ENCODE peak calls at places on chromosomes 12 and 14, in seven cellular contexts. X, P, W, M, B, L and C are unnamed samples. For H3K4me1, the result is how much of the 10 kb centered on the place peaks cover.

GRCh38 chr12:89160716-89161123 is 191.6 kb downstream of the DUSP6 start:
- DNase-seq in X (peak), P (no peak), W (no peak), M (peak), B (peak), L (peak), C (peak)

GRCh38 chr14:90805662-90806548 is 10.3 kb downstream of the TTC7B start:
- DNase-seq in X (no peak), P (no peak), W (no peak), M (no peak), B (peak), L (no peak), C (no peak)

GRCh38 chr12:54526800-54527630 is 22.4 kb upstream of the PDE1B start:
- DNase-seq in X (no peak), P (no peak), W (peak), M (no peak), B (peak), L (peak), C (no peak)

GRCh38 chr14:100911665-100912316 is 8.3 kb upstream of the RTL1 start:
- DNase-seq in X (no peak), P (no peak), W (no peak), M (no peak), B (no peak), L (no peak), C (no peak)

GRCh38 chr14:56962431-56962830 is 152.2 kb upstream of the OTX2 start:
- DNase-seq in X (no peak), P (no peak), W (no peak), M (no peak), B (no peak), L (no peak), C (no peak)

GRCh38 chr12:47348206-47348605 is 268.4 kb upstream of the AMIGO2 start:
- DNase-seq in X (no peak), P (no peak), W (no peak), M (no peak), B (no peak), L (no peak), C (no peak)

GRCh38 chr12:125983784-125984510 is 918.7 kb downstream of the AACS start:
- DNase-seq in X (peak), P (no peak), W (no peak), M (no peak), B (no peak), L (no peak), C (no peak)

GRCh38 chr12:6539276-6540134 is 5.2 kb downstream of the GAPDH start:
- DNase-seq in X (peak), P (no peak), W (peak), M (no peak), B (no peak), L (peak), C (no peak)

GRCh38 chr12:100857971-100858370 is 63.4 kb downstream of the ANO4 start:
- DNase-seq in X (no peak), P (no peak), W (no peak), M (no peak), B (no peak), L (no peak), C (no peak)

GRCh38 chr14:53838374-53838773 is 118.3 kb downstream of the BMP4 start:
- DNase-seq in X (no peak), P (no peak), W (no peak), M (no peak), B (no peak), L (no peak), C (no peak)

GRCh38 chr14:79896009-79896408 is 315.3 kb downstream of the DIO2 start:
- DNase-seq in X (no peak), P (no peak), W (no peak), M (no peak), B (no peak), L (no peak), C (no peak)

GRCh38 chr14:45044638-45045037 is 39.3 kb upstream of the PRPF39 start:
- DNase-seq in X (no peak), P (no peak), W (no peak), M (no peak), B (no peak), L (no peak), C (no peak)

GRCh38 chr14:91267965-91268437 is 23.5 kb upstream of the GPR68 start:
- DNase-seq in X (no peak), P (no peak), W (no peak), M (no peak), B (no peak), L (no peak), C (no peak)

GRCh38 chr12:92784795-92785562 is 82.2 kb downstream of the PLEKHG7 start:
- DNase-seq in X (peak), P (no peak), W (peak), M (no peak), B (no peak), L (peak), C (no peak)

GRCh38 chr12:93186131-93186530 is 191.6 kb upstream of the NUDT4 start:
- DNase-seq in X (no peak), P (no peak), W (no peak), M (no peak), B (no peak), L (no peak), C (no peak)

GRCh38 chr12:106433055-106433454 is 75.5 kb downstream of the POLR3B start:
- DNase-seq in X (no peak), P (no peak), W (no peak), M (no peak), B (no peak), L (no peak), C (no peak)

GRCh38 chr12:75635606-75636444 is 124.4 kb upstream of the KRR1 start:
- DNase-seq in X (no peak), P (no peak), W (no peak), M (no peak), B (no peak), L (no peak), C (no peak)

GRCh38 chr12:56530390-56531055 is 8.9 kb downstream of the RBMS2 start:
- DNase-seq in X (no peak), P (no peak), W (no peak), M (no peak), B (no peak), L (no peak), C (no peak)

GRCh38 chr14:46840971-46841729 is 189.6 kb upstream of the RPL10L start:
- DNase-seq in X (no peak), P (no peak), W (no peak), M (no peak), B (no peak), L (no peak), C (no peak)

GRCh38 chr14:84891414-84891813 is 638.5 kb upstream of the FLRT2 start:
- DNase-seq in X (no peak), P (no peak), W (no peak), M (no peak), B (no peak), L (no peak), C (no peak)

GRCh38 chr12:81077686-81078441 is at the start of gene ACSS3:
- DNase-seq in X (peak), P (peak), W (no peak), M (peak), B (peak), L (peak), C (no peak)

DNA sequence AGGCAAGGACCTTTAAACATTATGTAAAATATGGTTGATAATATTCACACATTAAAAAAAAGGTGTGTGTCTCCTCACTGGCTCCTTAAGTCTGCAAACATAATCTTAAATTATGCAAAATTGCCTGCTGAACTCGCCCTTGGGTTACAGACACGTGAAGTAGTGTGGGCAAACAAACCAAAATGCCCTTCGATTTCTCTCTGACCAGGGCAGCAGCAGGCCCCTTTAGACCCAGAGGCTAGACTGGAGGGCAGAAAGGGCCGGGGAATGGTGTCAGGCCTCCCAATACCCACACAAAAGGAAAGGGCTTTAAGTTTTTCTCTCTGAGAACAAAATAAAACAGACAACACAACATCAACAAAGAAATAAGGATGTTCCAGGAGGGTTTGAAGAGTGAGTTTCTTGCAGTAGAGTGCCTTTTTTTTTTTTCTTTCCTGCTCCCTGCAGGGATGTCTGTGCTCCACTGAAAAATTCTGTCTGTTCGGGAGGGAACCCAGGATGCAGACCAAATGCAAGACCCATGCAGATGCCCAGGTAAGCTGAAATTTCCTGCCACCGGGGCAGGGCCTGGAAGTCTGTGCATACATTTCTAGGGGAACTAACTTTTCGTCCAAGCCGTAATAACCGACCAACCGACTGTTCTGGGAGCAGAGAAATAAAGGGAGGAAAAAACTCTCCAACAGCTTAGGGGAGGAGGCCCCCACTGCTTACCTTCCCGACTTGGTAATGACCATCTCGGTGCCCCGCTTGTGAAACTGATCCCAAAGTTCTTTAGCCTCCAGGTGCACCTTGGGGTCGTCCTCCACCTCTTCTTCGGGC is 1.7 kb downstream of the TBX3 start:
- DNase-seq in X (no peak), P (no peak), W (no peak), M (no peak), B (no peak), L (no peak), C (no peak)
- TF ChIP-seq CTCF in X (no peak), P (no peak), W (no peak), M (no peak), B (no peak), L (no peak), C (no peak)

DNA sequence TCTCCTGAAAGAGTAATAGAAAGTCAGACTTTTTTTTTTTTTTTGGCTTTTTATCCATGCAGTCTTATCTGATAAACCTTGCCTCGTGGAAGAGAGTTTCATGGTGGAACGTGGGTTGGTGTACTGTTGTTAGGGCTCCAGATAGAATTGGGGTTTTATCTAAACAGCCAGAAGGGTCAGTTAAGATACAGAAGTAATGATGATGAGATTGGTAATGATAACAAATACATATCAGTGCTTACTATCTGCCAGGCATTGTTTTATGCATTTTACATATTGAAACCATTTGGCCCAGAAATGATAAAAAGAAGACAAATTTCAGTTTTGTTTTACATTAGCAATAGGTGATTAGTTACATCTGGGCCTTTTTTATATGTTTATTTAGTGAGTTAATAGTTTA is 372.8 kb upstream of the PRICKLE1 start:
- DNase-seq in X (peak), P (no peak), W (no peak), M (no peak), B (no peak), L (no peak), C (no peak)
- H3K4me1 ChIP-seq in X (under half), P (under half), W (under half), M (under half), B (under half), L (under half), C (under half)

GRCh38 chr14:38122241-38122640 is 85.5 kb upstream of the SSTR1 start:
- DNase-seq in X (no peak), P (no peak), W (no peak), M (no peak), B (no peak), L (no peak), C (no peak)

GRCh38 chr14:38120109-38120508 is 87.6 kb upstream of the SSTR1 start:
- DNase-seq in X (no peak), P (no peak), W (no peak), M (no peak), B (no peak), L (no peak), C (no peak)

GRCh38 chr14:38121280-38121679 is 86.4 kb upstream of the SSTR1 start:
- DNase-seq in X (no peak), P (no peak), W (peak), M (no peak), B (no peak), L (no peak), C (no peak)

GRCh38 chr14:38113546-38113945 is 94.2 kb upstream of the SSTR1 start:
- DNase-seq in X (no peak), P (no peak), W (no peak), M (no peak), B (no peak), L (no peak), C (no peak)

DNA sequence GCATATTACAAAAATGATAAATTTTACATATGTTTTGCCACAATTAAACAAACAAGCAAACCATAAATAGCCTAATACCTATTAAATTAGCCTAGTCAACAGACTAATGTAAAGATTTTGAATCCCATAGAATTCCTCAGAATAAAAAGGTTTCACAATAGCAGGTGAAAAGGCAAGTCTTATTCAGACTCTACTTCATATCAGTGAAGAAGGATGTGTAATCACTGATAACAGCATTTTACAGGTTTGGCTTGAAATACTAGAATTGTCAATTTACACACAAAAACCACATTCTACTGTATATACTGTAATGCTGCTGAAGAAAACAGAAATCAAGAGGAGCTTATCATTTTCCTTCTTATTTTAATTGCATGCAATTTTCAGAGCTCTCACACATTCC is 90.8 kb upstream of the SSTR1 start:
- DNase-seq in X (no peak), P (no peak), W (no peak), M (no peak), B (no peak), L (no peak), C (no peak)
- TF ChIP-seq CTCF in X (no peak), P (no peak), W (no peak), M (no peak), B (no peak), L (no peak), C (no peak)

GRCh38 chr12:57755454-57756372 is 810 bp downstream of the MARCHF9 start:
- DNase-seq in X (peak), P (no peak), W (peak), M (peak), B (no peak), L (peak), C (peak)

GRCh38 chr12:57753938-57754337 is 965 bp upstream of the MARCHF9 start:
- DNase-seq in X (no peak), P (no peak), W (no peak), M (no peak), B (no peak), L (no peak), C (no peak)

GRCh38 chr12:57755194-57755453 is 221 bp downstream of the MARCHF9 start:
- DNase-seq in X (no peak), P (no peak), W (no peak), M (peak), B (no peak), L (no peak), C (no peak)

GRCh38 chr12:57752668-57753000 is 524 bp upstream of the CDK4 start:
- DNase-seq in X (no peak), P (no peak), W (no peak), M (no peak), B (no peak), L (no peak), C (no peak)

DNA sequence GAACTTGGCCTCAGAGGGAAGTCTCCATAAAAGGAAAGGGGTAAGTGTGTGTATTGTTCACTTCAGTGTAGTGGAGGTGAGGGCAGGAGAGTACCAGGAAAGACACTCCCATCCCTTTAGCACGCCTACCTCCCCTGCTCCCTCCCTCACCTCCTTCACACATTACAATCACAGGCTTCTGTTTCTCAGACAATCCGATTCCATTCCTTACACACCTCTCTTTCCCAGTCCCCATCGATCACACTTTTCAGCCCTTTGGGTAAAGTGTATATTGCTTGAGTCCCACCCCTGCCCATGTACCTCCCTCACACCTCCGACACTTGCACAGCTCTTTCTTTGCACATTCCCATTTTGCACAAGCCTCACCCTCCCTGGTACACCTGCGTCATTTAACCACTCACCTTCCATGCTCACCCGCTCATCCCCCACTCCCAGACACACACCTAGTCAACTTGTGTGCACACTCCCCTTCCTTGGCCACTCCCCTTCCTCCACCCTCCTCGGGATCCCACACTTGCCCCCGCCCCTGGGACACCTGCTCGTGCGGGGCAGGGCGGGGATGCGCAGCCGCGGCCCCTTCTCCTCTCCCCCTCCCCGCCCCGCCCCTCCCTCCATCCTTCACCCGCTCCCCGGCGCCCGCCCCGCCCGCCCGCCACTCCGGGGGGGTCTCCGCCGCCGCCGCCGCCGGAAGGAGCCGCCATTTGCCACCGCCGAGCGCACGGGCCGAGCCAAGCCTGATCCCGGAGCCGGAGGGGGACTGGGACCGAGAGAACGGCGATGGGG is at the start of gene MARCHF9:
- DNase-seq in X (peak), P (no peak), W (peak), M (peak), B (peak), L (peak), C (peak)
- H3K4me1 ChIP-seq in X (under half), P (half or more), W (under half), M (under half), B (under half), L (under half), C (under half)

DNA sequence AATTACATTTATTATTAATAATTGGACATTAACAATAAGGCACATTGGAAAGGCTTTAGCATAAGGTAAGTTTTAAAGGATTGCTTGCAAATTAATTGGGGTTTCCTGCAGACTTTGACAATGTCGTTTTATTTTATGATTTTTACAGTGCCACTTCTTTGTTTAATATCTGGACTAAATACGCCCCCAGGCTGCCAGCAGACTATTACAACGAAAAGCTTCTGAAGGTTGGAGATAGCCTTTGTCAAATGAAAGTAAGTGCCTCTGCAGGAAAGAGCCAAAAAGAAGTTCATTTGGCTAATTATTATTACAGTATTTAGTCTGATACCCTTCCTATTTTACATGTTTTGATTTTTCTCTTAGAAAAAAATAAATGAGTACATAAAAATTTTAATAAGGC is 11.3 kb downstream of the CFAP54 start:
- DNase-seq in X (no peak), P (no peak), W (peak), M (no peak), B (no peak), L (no peak), C (no peak)
- TF ChIP-seq CTCF in X (peak), P (no peak), W (peak), M (no peak), B (peak), L (no peak), C (no peak)